ENCODE peak calls at places on chromosomes 4 and X, in seven cellular contexts. G, T, E, B, R, U and K are unnamed samples.

GRCh38 chr4:40991908-40992307 is 222.4 kb downstream of the APBB2 start:
- DNase-seq in G (no peak), T (no peak), E (no peak), B (no peak), R (no peak), U (no peak), K (no peak)

GRCh38 chr4:7808752-7809151 is 130.9 kb downstream of the AFAP1 start:
- DNase-seq in G (no peak), T (no peak), E (no peak), B (peak; percentile 83), R (no peak), U (peak; percentile 0), K (no peak)

GRCh38 chrX:32933548-32933947 is 277.8 kb downstream of the DMD start:
- DNase-seq in G (no peak), T (no peak), E (no peak), B (no peak), R (no peak), U (no peak), K (no peak)

GRCh38 chr4:152640058-152640921 is 39.5 kb downstream of the TMEM154 start:
- DNase-seq in G (no peak), T (no peak), E (peak; percentile 29), B (peak; percentile 30), R (no peak), U (no peak), K (peak; percentile 60)

GRCh38 chr4:13700196-13701140 is 72.9 kb upstream of the BOD1L1 start:
- DNase-seq in G (no peak), T (no peak), E (no peak), B (no peak), R (no peak), U (no peak), K (no peak)

GRCh38 chr4:88706574-88706973 is 8.9 kb upstream of the NAP1L5 start:
- DNase-seq in G (no peak), T (no peak), E (peak; percentile 48), B (peak; percentile 67), R (no peak), U (no peak), K (no peak)

GRCh38 chrX:103586314-103586646 is 965 bp downstream of the TCEAL4 start:
- DNase-seq in G (no peak), T (no peak), E (peak; percentile 22), B (no peak), R (no peak), U (no peak), K (no peak)

GRCh38 chr4:122826596-122827257 is at the start of gene FGF2:
- DNase-seq in G (peak; percentile 63), T (peak; percentile 54), E (peak; percentile 19), B (peak; percentile 68), R (peak; percentile 41), U (peak; percentile 85), K (peak; percentile 43)

GRCh38 chr4:17111959-17112659 is 213.7 kb upstream of the LDB2 start:
- DNase-seq in G (no peak), T (no peak), E (no peak), B (no peak), R (no peak), U (no peak), K (peak; percentile 28)

GRCh38 chrX:43676960-43677582 is 21.0 kb downstream of the MAOA start:
- DNase-seq in G (no peak), T (no peak), E (peak; percentile 54), B (no peak), R (no peak), U (no peak), K (peak; percentile 66)

GRCh38 chr4:151117371-151117962 is 18.0 kb downstream of the RPS3A start:
- DNase-seq in G (no peak), T (peak; percentile 57), E (peak; percentile 61), B (peak; percentile 86), R (peak; percentile 30), U (no peak), K (peak; percentile 61)

GRCh38 chr4:98688416-98689290 is 30.2 kb upstream of the TSPAN5 start:
- DNase-seq in G (no peak), T (no peak), E (no peak), B (peak; percentile 90), R (no peak), U (no peak), K (peak; percentile 67)

GRCh38 chr4:47213971-47214370 is 182.6 kb downstream of the GABRB1 start:
- DNase-seq in G (no peak), T (no peak), E (no peak), B (no peak), R (no peak), U (no peak), K (no peak)

GRCh38 chr4:94466923-94467322 is 15.2 kb downstream of the PDLIM5 start:
- DNase-seq in G (no peak), T (no peak), E (no peak), B (no peak), R (no peak), U (no peak), K (no peak)

GRCh38 chrX:50581405-50581804 is 110.8 kb upstream of the DGKK start:
- DNase-seq in G (no peak), T (no peak), E (no peak), B (no peak), R (no peak), U (no peak), K (no peak)

GRCh38 chrX:153948847-153949819 is 4.7 kb upstream of the RENBP start:
- DNase-seq in G (no peak), T (no peak), E (no peak), B (peak; percentile 34), R (no peak), U (no peak), K (no peak)

GRCh38 chrX:147183161-147183560 is 368.6 kb upstream of the CXorf51A start:
- DNase-seq in G (no peak), T (no peak), E (no peak), B (no peak), R (no peak), U (no peak), K (no peak)

GRCh38 chr4:13523105-13523477 is 21.2 kb downstream of the NKX3-2 start:
- DNase-seq in G (no peak), T (no peak), E (no peak), B (no peak), R (no peak), U (no peak), K (no peak)

GRCh38 chrX:124223524-124223923 is 108.9 kb upstream of the TEX13D start:
- DNase-seq in G (no peak), T (no peak), E (no peak), B (no peak), R (no peak), U (no peak), K (no peak)

DNA sequence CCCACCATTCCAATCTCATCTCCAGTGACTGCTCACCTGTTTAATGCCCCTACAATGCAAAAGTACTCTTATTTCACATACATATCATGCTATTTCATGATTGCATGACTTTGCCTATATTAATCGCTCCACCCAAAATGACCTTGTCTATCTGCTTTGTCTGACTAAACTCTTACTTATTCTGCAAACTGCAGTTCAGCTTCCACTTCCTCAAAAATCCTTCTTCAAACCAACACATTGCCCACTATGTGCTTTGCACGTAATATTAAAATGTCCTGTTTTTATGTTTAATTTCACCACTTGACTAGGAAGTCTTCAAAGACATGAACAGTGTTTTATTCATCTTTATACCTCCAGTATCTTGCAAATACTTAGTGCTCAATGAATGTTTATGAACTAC is 229.6 kb downstream of the OPHN1 start:
- DNase-seq in G (no peak), T (no peak), E (no peak), B (no peak), R (no peak), U (no peak), K (no peak)
- TF ChIP-seq POLR2A in G (no peak), T (no peak), E (no peak), B (no peak), R (no peak), U (no peak), K (no peak)

GRCh38 chrX:54640103-54640428 is 110.0 kb downstream of the GNL3L start:
- DNase-seq in G (no peak), T (no peak), E (no peak), B (no peak), R (no peak), U (no peak), K (no peak)

GRCh38 chrX:54640721-54641120 is 110.7 kb downstream of the GNL3L start:
- DNase-seq in G (peak; percentile 60), T (no peak), E (no peak), B (no peak), R (peak; percentile 41), U (no peak), K (peak; percentile 9)

GRCh38 chrX:54639018-54639345 is 109.0 kb downstream of the GNL3L start:
- DNase-seq in G (no peak), T (no peak), E (no peak), B (no peak), R (no peak), U (no peak), K (no peak)

GRCh38 chrX:54639346-54640102 is 109.5 kb downstream of the GNL3L start:
- DNase-seq in G (peak; percentile 95), T (peak; percentile 89), E (peak; percentile 95), B (peak; percentile 97), R (peak; percentile 93), U (peak; percentile 95), K (peak; percentile 95)

DNA sequence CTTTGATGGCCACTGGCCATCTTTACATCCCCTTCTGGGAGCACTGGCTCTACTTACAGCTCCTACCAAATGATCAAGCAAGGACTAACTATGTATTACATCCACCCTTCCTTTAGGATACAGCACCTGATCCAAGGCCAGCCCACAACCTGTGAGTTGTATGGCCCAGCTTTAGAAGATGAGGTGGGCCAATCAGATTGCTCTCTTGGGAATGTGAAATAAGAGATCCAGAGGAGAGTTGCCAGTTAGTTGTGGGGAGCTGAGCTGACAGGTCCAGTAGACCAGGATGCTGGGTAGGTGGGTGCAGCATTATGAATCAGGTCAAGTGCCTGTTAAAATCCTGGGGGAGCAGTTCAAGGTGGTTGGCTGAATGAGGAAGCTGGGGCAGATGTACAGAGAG is 111.5 kb downstream of the GNL3L start:
- DNase-seq in G (no peak), T (no peak), E (no peak), B (no peak), R (no peak), U (no peak), K (no peak)
- TF ChIP-seq POLR2A in G (no peak), T (no peak), E (no peak), B (no peak), R (no peak), U (no peak), K (no peak)

GRCh38 chr4:108622828-108623227 is 2.5 kb downstream of the RPL34 start:
- DNase-seq in G (no peak), T (no peak), E (no peak), B (no peak), R (no peak), U (no peak), K (no peak)

GRCh38 chr4:108619372-108620100 is 840 bp upstream of the RPL34 start:
- DNase-seq in G (no peak), T (no peak), E (no peak), B (no peak), R (no peak), U (no peak), K (peak; percentile 8)

GRCh38 chr4:108622022-108622421 is 1.6 kb downstream of the RPL34 start:
- DNase-seq in G (no peak), T (no peak), E (no peak), B (no peak), R (no peak), U (no peak), K (no peak)

GRCh38 chr4:108620933-108621905 is 843 bp downstream of the RPL34 start:
- DNase-seq in G (no peak), T (no peak), E (no peak), B (peak; percentile 36), R (no peak), U (no peak), K (peak; percentile 13)

GRCh38 chr4:108620101-108620932 is at the start of gene RPL34:
- DNase-seq in G (peak; percentile 98), T (peak; percentile 93), E (peak; percentile 97), B (peak; percentile 99), R (peak; percentile 97), U (peak; percentile 98), K (peak; percentile 98)
- TF ChIP-seq POLR2A in G (peak; percentile 90), T (peak; percentile 93), E (peak; percentile 98), B (peak; percentile 97), R (peak; percentile 96), U (peak; percentile 86), K (peak; percentile 99)

GRCh38 chr4:55609393-55609821 is 17.4 kb upstream of the PDCL2 start:
- DNase-seq in G (no peak), T (no peak), E (no peak), B (no peak), R (no peak), U (no peak), K (peak; percentile 10)
- TF ChIP-seq POLR2A in G (no peak), T (no peak), E (no peak), B (no peak), R (no peak), U (no peak), K (no peak)